ENCODE peak calls at places on chromosome 17, in seven cellular contexts. One of them, this sample, is unnamed.

GRCh38 chr17:4329838-4330237 is 36.6 kb downstream of the UBE2G1 start:
- DNase-seq in CD4-positive, alpha-beta T cell: no peak
- DNase-seq in colonic mucosa: no peak
- DNase-seq in hepatocyte: peak; percentile 49
- DNase-seq in HFFc6: peak; percentile 92
- DNase-seq in upper lobe of right lung: no peak
- DNase-seq in omental fat pad: no peak
- DNase-seq in this sample: no peak

GRCh38 chr17:74877592-74878543 is 5.1 kb upstream of the FDXR start:
- DNase-seq in HFFc6: no peak
- DNase-seq in colonic mucosa: peak; percentile 85
- DNase-seq in CD4-positive, alpha-beta T cell: no peak
- DNase-seq in hepatocyte: peak; percentile 57
- DNase-seq in omental fat pad: no peak
- DNase-seq in upper lobe of right lung: no peak
- DNase-seq in this sample: no peak

GRCh38 chr17:14813649-14814048 is 451.5 kb downstream of the PMP22 start:
- DNase-seq in CD4-positive, alpha-beta T cell: no peak
- DNase-seq in HFFc6: no peak
- DNase-seq in upper lobe of right lung: peak; percentile 73
- DNase-seq in omental fat pad: no peak
- DNase-seq in colonic mucosa: no peak
- DNase-seq in hepatocyte: peak; percentile 49
- DNase-seq in this sample: no peak

GRCh38 chr17:76657505-76658386 is 14.2 kb upstream of the ST6GALNAC1 start:
- DNase-seq in upper lobe of right lung: no peak
- DNase-seq in CD4-positive, alpha-beta T cell: no peak
- DNase-seq in HFFc6: no peak
- DNase-seq in hepatocyte: no peak
- DNase-seq in colonic mucosa: peak; percentile 67
- DNase-seq in omental fat pad: no peak
- DNase-seq in this sample: no peak

GRCh38 chr17:81119223-81120148 is 45.8 kb upstream of the PVALEF start:
- DNase-seq in HFFc6: peak; percentile 98
- DNase-seq in upper lobe of right lung: peak; percentile 88
- DNase-seq in hepatocyte: peak; percentile 96
- DNase-seq in CD4-positive, alpha-beta T cell: peak; percentile 74
- DNase-seq in colonic mucosa: peak; percentile 81
- DNase-seq in omental fat pad: peak; percentile 94
- DNase-seq in this sample: peak; percentile 70

GRCh38 chr17:30393491-30393890 is 14.8 kb downstream of the CPD start:
- DNase-seq in omental fat pad: no peak
- DNase-seq in hepatocyte: no peak
- DNase-seq in HFFc6: no peak
- DNase-seq in upper lobe of right lung: no peak
- DNase-seq in colonic mucosa: no peak
- DNase-seq in CD4-positive, alpha-beta T cell: no peak
- DNase-seq in this sample: no peak

GRCh38 chr17:81672504-81672903 is 6.0 kb downstream of the CCDC137 start:
- DNase-seq in upper lobe of right lung: no peak
- DNase-seq in CD4-positive, alpha-beta T cell: no peak
- DNase-seq in hepatocyte: no peak
- DNase-seq in HFFc6: no peak
- DNase-seq in omental fat pad: no peak
- DNase-seq in colonic mucosa: no peak
- DNase-seq in this sample: no peak

GRCh38 chr17:80819422-80820164 is 172.0 kb upstream of the CHMP6 start:
- DNase-seq in CD4-positive, alpha-beta T cell: peak; percentile 29
- DNase-seq in omental fat pad: no peak
- DNase-seq in HFFc6: no peak
- DNase-seq in upper lobe of right lung: peak; percentile 59
- DNase-seq in hepatocyte: no peak
- DNase-seq in colonic mucosa: no peak
- DNase-seq in this sample: no peak

GRCh38 chr17:12097326-12097725 is 76.6 kb downstream of the MAP2K4 start:
- DNase-seq in HFFc6: no peak
- DNase-seq in omental fat pad: no peak
- DNase-seq in hepatocyte: no peak
- DNase-seq in CD4-positive, alpha-beta T cell: no peak
- DNase-seq in upper lobe of right lung: no peak
- DNase-seq in colonic mucosa: no peak
- DNase-seq in this sample: no peak

GRCh38 chr17:50549969-50550368 is 3.0 kb downstream of the SPATA20 start:
- DNase-seq in upper lobe of right lung: no peak
- DNase-seq in CD4-positive, alpha-beta T cell: no peak
- DNase-seq in HFFc6: no peak
- DNase-seq in colonic mucosa: no peak
- DNase-seq in omental fat pad: no peak
- DNase-seq in hepatocyte: no peak
- DNase-seq in this sample: no peak

GRCh38 chr17:3893003-3893719 is at the start of gene CAMKK1:
- DNase-seq in colonic mucosa: peak; percentile 92
- DNase-seq in CD4-positive, alpha-beta T cell: peak; percentile 88
- DNase-seq in upper lobe of right lung: peak; percentile 96
- DNase-seq in hepatocyte: peak; percentile 96
- DNase-seq in HFFc6: peak; percentile 67
- DNase-seq in omental fat pad: peak; percentile 46
- DNase-seq in this sample: peak; percentile 93

GRCh38 chr17:14779236-14779635 is 478.4 kb downstream of the HS3ST3B1 start:
- DNase-seq in upper lobe of right lung: no peak
- DNase-seq in hepatocyte: no peak
- DNase-seq in omental fat pad: no peak
- DNase-seq in HFFc6: no peak
- DNase-seq in colonic mucosa: no peak
- DNase-seq in CD4-positive, alpha-beta T cell: no peak
- DNase-seq in this sample: no peak

GRCh38 chr17:63035271-63035670 is 69.2 kb downstream of the TANC2 start:
- DNase-seq in omental fat pad: no peak
- DNase-seq in HFFc6: peak; percentile 80
- DNase-seq in CD4-positive, alpha-beta T cell: no peak
- DNase-seq in upper lobe of right lung: no peak
- DNase-seq in colonic mucosa: no peak
- DNase-seq in hepatocyte: no peak
- DNase-seq in this sample: no peak

GRCh38 chr17:42985225-42985624 is 4.9 kb downstream of the RUNDC1 start:
- DNase-seq in CD4-positive, alpha-beta T cell: no peak
- DNase-seq in upper lobe of right lung: no peak
- DNase-seq in colonic mucosa: no peak
- DNase-seq in omental fat pad: no peak
- DNase-seq in HFFc6: no peak
- DNase-seq in hepatocyte: no peak
- DNase-seq in this sample: no peak

GRCh38 chr17:61878984-61879612 is 15.8 kb upstream of the BRIP1 start:
- DNase-seq in omental fat pad: no peak
- DNase-seq in hepatocyte: no peak
- DNase-seq in CD4-positive, alpha-beta T cell: no peak
- DNase-seq in upper lobe of right lung: no peak
- DNase-seq in HFFc6: no peak
- DNase-seq in colonic mucosa: no peak
- DNase-seq in this sample: no peak

GRCh38 chr17:46772013-46772878 is 46.2 kb downstream of the WNT3 start:
- DNase-seq in upper lobe of right lung: peak; percentile 85
- DNase-seq in CD4-positive, alpha-beta T cell: peak; percentile 34
- DNase-seq in hepatocyte: peak; percentile 66
- DNase-seq in omental fat pad: no peak
- DNase-seq in HFFc6: no peak
- DNase-seq in colonic mucosa: peak; percentile 55
- DNase-seq in this sample: peak; percentile 39

GRCh38 chr17:4583796-4584124 is 569 bp upstream of the SMTNL2 start:
- DNase-seq in hepatocyte: peak; percentile 86
- DNase-seq in omental fat pad: no peak
- DNase-seq in colonic mucosa: no peak
- DNase-seq in CD4-positive, alpha-beta T cell: no peak
- DNase-seq in upper lobe of right lung: no peak
- DNase-seq in HFFc6: no peak
- DNase-seq in this sample: no peak

GRCh38 chr17:63701477-63702222 is 1.7 kb upstream of the LIMD2 start:
- DNase-seq in hepatocyte: no peak
- DNase-seq in colonic mucosa: no peak
- DNase-seq in omental fat pad: no peak
- DNase-seq in HFFc6: no peak
- DNase-seq in upper lobe of right lung: peak; percentile 72
- DNase-seq in CD4-positive, alpha-beta T cell: peak; percentile 77
- DNase-seq in this sample: peak; percentile 41

GRCh38 chr17:15464629-15465028 is 2.8 kb downstream of the CDRT4 start:
- DNase-seq in CD4-positive, alpha-beta T cell: no peak
- DNase-seq in omental fat pad: no peak
- DNase-seq in HFFc6: no peak
- DNase-seq in upper lobe of right lung: no peak
- DNase-seq in colonic mucosa: no peak
- DNase-seq in hepatocyte: no peak
- DNase-seq in this sample: no peak

GRCh38 chr17:35804658-35805192 is 4.6 kb upstream of the TAF15 start:
- DNase-seq in colonic mucosa: peak; percentile 67
- DNase-seq in hepatocyte: peak; percentile 91
- DNase-seq in CD4-positive, alpha-beta T cell: no peak
- DNase-seq in omental fat pad: no peak
- DNase-seq in HFFc6: peak; percentile 94
- DNase-seq in upper lobe of right lung: no peak
- DNase-seq in this sample: no peak

GRCh38 chr17:7862692-7863437 is 5.1 kb downstream of the CYB5D1 start:
- DNase-seq in upper lobe of right lung: no peak
- DNase-seq in HFFc6: no peak
- DNase-seq in omental fat pad: no peak
- DNase-seq in hepatocyte: peak; percentile 75
- DNase-seq in colonic mucosa: peak; percentile 69
- DNase-seq in CD4-positive, alpha-beta T cell: peak; percentile 44
- DNase-seq in this sample: no peak

GRCh38 chr17:4502466-4503154 is 3.9 kb downstream of the SPNS2 start:
- DNase-seq in hepatocyte: no peak
- DNase-seq in CD4-positive, alpha-beta T cell: no peak
- DNase-seq in colonic mucosa: no peak
- DNase-seq in upper lobe of right lung: no peak
- DNase-seq in HFFc6: no peak
- DNase-seq in omental fat pad: no peak
- DNase-seq in this sample: no peak

GRCh38 chr17:27621557-27621956 is 9.4 kb upstream of the LGALS9 start:
- DNase-seq in colonic mucosa: no peak
- DNase-seq in upper lobe of right lung: no peak
- DNase-seq in omental fat pad: no peak
- DNase-seq in HFFc6: no peak
- DNase-seq in hepatocyte: no peak
- DNase-seq in CD4-positive, alpha-beta T cell: no peak
- DNase-seq in this sample: no peak

GRCh38 chr17:44361292-44362055 is 2.2 kb downstream of the FAM171A2 start:
- DNase-seq in colonic mucosa: no peak
- DNase-seq in omental fat pad: no peak
- DNase-seq in hepatocyte: no peak
- DNase-seq in upper lobe of right lung: no peak
- DNase-seq in HFFc6: no peak
- DNase-seq in CD4-positive, alpha-beta T cell: no peak
- DNase-seq in this sample: no peak

GRCh38 chr17:72724375-72724774 is 368.1 kb downstream of the SLC39A11 start:
- DNase-seq in upper lobe of right lung: no peak
- DNase-seq in colonic mucosa: no peak
- DNase-seq in omental fat pad: no peak
- DNase-seq in CD4-positive, alpha-beta T cell: no peak
- DNase-seq in hepatocyte: no peak
- DNase-seq in HFFc6: peak; percentile 39
- DNase-seq in this sample: no peak

GRCh38 chr17:78441271-78441986 is 63.0 kb downstream of the PGS1 start:
- DNase-seq in CD4-positive, alpha-beta T cell: no peak
- DNase-seq in colonic mucosa: no peak
- DNase-seq in hepatocyte: no peak
- DNase-seq in upper lobe of right lung: no peak
- DNase-seq in HFFc6: no peak
- DNase-seq in omental fat pad: no peak
- DNase-seq in this sample: no peak

GRCh38 chr17:37081287-37081686 is 132.5 kb downstream of the AATF start:
- DNase-seq in hepatocyte: no peak
- DNase-seq in CD4-positive, alpha-beta T cell: no peak
- DNase-seq in omental fat pad: no peak
- DNase-seq in HFFc6: no peak
- DNase-seq in upper lobe of right lung: no peak
- DNase-seq in colonic mucosa: no peak
- DNase-seq in this sample: no peak
- TF ChIP-seq CTCF in hepatocyte: no peak
- TF ChIP-seq CTCF in CD4-positive, alpha-beta T cell: no peak
- TF ChIP-seq CTCF in omental fat pad: no peak
- TF ChIP-seq CTCF in HFFc6: no peak
- TF ChIP-seq CTCF in upper lobe of right lung: no peak
- TF ChIP-seq CTCF in colonic mucosa: no peak
- TF ChIP-seq CTCF in this sample: no peak

DNA sequence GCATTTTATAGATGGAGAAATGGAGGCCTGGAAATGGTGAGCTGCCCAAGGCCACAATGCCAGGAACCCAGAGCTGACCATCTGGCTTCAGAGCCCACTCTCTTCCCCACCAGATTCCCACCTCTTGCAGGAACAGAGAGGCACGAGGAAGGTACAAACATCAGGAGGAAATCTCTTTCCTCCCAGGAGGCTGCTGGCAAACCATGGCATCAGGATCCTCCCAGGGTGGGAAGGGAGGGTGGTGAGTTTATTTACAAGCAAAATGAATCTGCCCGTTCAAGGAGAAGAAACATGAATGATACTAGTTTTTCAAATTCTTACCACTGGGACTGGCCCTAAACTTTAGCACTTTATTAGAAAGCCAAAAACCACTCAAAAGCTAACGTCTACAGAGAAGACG is 79.2 kb downstream of the NXN start:
- DNase-seq in HFFc6: no peak
- DNase-seq in hepatocyte: no peak
- DNase-seq in colonic mucosa: no peak
- DNase-seq in CD4-positive, alpha-beta T cell: no peak
- DNase-seq in omental fat pad: no peak
- DNase-seq in upper lobe of right lung: no peak
- DNase-seq in this sample: no peak
- TF ChIP-seq CTCF in HFFc6: no peak
- TF ChIP-seq CTCF in hepatocyte: no peak
- TF ChIP-seq CTCF in colonic mucosa: no peak
- TF ChIP-seq CTCF in CD4-positive, alpha-beta T cell: no peak
- TF ChIP-seq CTCF in omental fat pad: no peak
- TF ChIP-seq CTCF in upper lobe of right lung: no peak
- TF ChIP-seq CTCF in this sample: no peak

DNA sequence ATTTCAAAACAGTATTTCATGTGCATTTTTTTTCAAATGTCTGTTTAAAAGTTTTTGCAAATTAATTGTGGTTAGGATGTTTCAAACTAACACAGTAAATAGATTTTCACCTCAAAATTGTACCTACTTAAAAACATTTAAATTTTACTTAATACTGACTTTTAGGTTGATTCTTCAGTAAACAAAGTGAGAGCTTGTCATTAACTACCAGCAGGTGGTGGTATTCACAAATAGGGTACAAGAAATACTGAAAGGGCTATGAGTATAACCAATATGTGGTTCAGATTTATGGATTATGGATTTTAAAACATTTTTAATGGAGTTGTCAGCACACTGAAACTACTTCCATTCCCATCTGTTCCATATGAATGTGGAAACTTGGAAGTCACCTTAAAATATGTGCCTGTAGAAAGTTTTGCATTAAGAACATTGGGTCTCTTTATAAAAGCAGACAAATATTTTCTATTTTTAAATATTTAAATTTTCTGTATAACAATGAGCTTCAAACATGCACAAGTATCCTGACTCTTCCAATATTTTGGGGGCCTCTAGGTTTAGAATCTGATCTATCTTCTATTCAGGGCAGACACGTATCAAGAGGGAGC is 155.5 kb downstream of the SNX11 start:
- DNase-seq in hepatocyte: no peak
- DNase-seq in HFFc6: peak; percentile 9
- DNase-seq in colonic mucosa: no peak
- DNase-seq in omental fat pad: no peak
- DNase-seq in upper lobe of right lung: no peak
- DNase-seq in CD4-positive, alpha-beta T cell: no peak
- DNase-seq in this sample: no peak
- TF ChIP-seq CTCF in hepatocyte: peak; percentile 43
- TF ChIP-seq CTCF in HFFc6: peak; percentile 75
- TF ChIP-seq CTCF in colonic mucosa: no peak
- TF ChIP-seq CTCF in omental fat pad: no peak
- TF ChIP-seq CTCF in upper lobe of right lung: peak; percentile 42
- TF ChIP-seq CTCF in CD4-positive, alpha-beta T cell: peak; percentile 37
- TF ChIP-seq CTCF in this sample: no peak

GRCh38 chr17:65418622-65419021 is 142.8 kb downstream of the AXIN2 start:
- DNase-seq in CD4-positive, alpha-beta T cell: no peak
- DNase-seq in upper lobe of right lung: no peak
- DNase-seq in HFFc6: no peak
- DNase-seq in hepatocyte: no peak
- DNase-seq in omental fat pad: no peak
- DNase-seq in colonic mucosa: peak; percentile 39
- DNase-seq in this sample: no peak
- TF ChIP-seq CTCF in CD4-positive, alpha-beta T cell: no peak
- TF ChIP-seq CTCF in upper lobe of right lung: no peak
- TF ChIP-seq CTCF in HFFc6: no peak
- TF ChIP-seq CTCF in hepatocyte: no peak
- TF ChIP-seq CTCF in omental fat pad: no peak
- TF ChIP-seq CTCF in colonic mucosa: peak; percentile 13
- TF ChIP-seq CTCF in this sample: no peak